ENCODE peak calls at places on chromosome 20, in eight cellular contexts. Q is astrocyte of the spinal cord; M is stimulated activated naive CD8-positive, alpha-beta T cell treated with anti-CD3 and anti-CD28 coated beads, Interleukin-15, Interleukin-2, amounts not matched to agents 100 U/mL and 50 U/mL, for 24 hours; X is NCI-H524; D is HTR-8/SVneo; U is activated CD4-positive, alpha-beta T cell treated with anti-CD3 and anti-CD28 coated beads for 36 hours; T is fibroblast of lung; F is DMS79 treated with DMSO at 0.1 percent for 48 hours. R is an unnamed sample.
A peak's percentile ranks its signal among the peaks of the same experiment; 100 is the strongest.

GRCh38 chr20:58466309-58466708 is 48.9 kb downstream of the APCDD1L start:
- DNase-seq in U (no peak), Q (no peak), X (no peak), M (no peak), F (no peak), D (no peak), T (no peak), R (no peak)

GRCh38 chr20:18679020-18679419 is 91.2 kb downstream of the DTD1 start:
- DNase-seq in M (no peak), Q (peak; percentile 43), D (no peak), X (peak; percentile 39), U (no peak), F (peak; percentile 87), T (peak; percentile 42), R (no peak)

GRCh38 chr20:61373055-61373399 is 121.0 kb downstream of the CDH4 start:
- DNase-seq in U (no peak), T (no peak), X (no peak), M (no peak), F (no peak), D (no peak), Q (no peak), R (no peak)

GRCh38 chr20:2740702-2741101 is 48.1 kb downstream of the EBF4 start:
- DNase-seq in Q (no peak), X (peak; percentile 60), D (no peak), U (no peak), T (no peak), M (no peak), F (no peak), R (no peak)

GRCh38 chr20:63735859-63736718 is at the start of gene LIME1:
- DNase-seq in Q (no peak), F (no peak), X (no peak), D (no peak), U (peak; percentile 79), T (no peak), M (peak; percentile 72), R (no peak)

GRCh38 chr20:45878076-45878731 is 2.8 kb upstream of the ZSWIM1 start:
- DNase-seq in X (peak; percentile 13), M (no peak), Q (no peak), U (no peak), F (no peak), D (no peak), T (no peak), R (peak; percentile 46)

GRCh38 chr20:46894579-46894958 is at the start of gene EYA2:
- DNase-seq in M (no peak), U (no peak), D (no peak), F (no peak), T (peak; percentile 7), X (peak; percentile 37), Q (no peak), R (peak; percentile 65)

GRCh38 chr20:53748821-53749402 is 155.3 kb upstream of the ZNF217 start:
- DNase-seq in F (no peak), M (no peak), T (peak; percentile 87), X (peak; percentile 9), D (peak; percentile 66), Q (peak; percentile 77), U (peak; percentile 44), R (no peak)

GRCh38 chr20:33079267-33079666 is at the start of gene BPIFB4:
- DNase-seq in Q (peak; percentile 8), X (no peak), T (peak; percentile 40), M (no peak), D (no peak), U (no peak), F (no peak), R (no peak)

GRCh38 chr20:21571841-21572690 is 58.2 kb upstream of the NKX2-2 start:
- DNase-seq in M (no peak), X (peak; percentile 30), Q (peak; percentile 1), D (peak; percentile 11), U (peak; percentile 25), T (no peak), F (no peak), R (peak; percentile 11)

GRCh38 chr20:577167-577791 is 32.8 kb downstream of the TCF15 start:
- DNase-seq in F (no peak), M (no peak), X (peak; percentile 97), Q (no peak), U (no peak), T (no peak), D (no peak), R (peak; percentile 86)

GRCh38 chr20:4029505-4030467 is 14.4 kb upstream of the RNF24 start:
- DNase-seq in M (no peak), U (no peak), F (no peak), Q (no peak), T (no peak), D (no peak), X (no peak), R (no peak)

GRCh38 chr20:51750037-51750769 is 18.0 kb downstream of the ATP9A start:
- DNase-seq in T (peak; percentile 92), M (peak; percentile 46), F (peak; percentile 19), X (no peak), D (peak; percentile 98), U (peak; percentile 76), Q (peak; percentile 88), R (no peak)

GRCh38 chr20:32522775-32523612 is 62.1 kb downstream of the NOL4L start:
- DNase-seq in T (peak; percentile 30), X (peak; percentile 92), Q (no peak), M (no peak), U (peak; percentile 43), D (no peak), F (no peak), R (peak; percentile 60)

GRCh38 chr20:2387180-2387577 is 6.5 kb downstream of the TGM6 start:
- DNase-seq in T (peak; percentile 43), D (peak; percentile 37), U (peak; percentile 82), M (peak; percentile 65), X (peak; percentile 69), F (no peak), Q (peak; percentile 33), R (peak; percentile 60)

GRCh38 chr20:62066983-62067433 is 1.3 kb upstream of the TAF4 start:
- DNase-seq in U (peak; percentile 51), D (no peak), T (no peak), F (peak; percentile 43), M (peak; percentile 35), Q (no peak), X (no peak), R (no peak)

GRCh38 chr20:63619505-63619904 is 7.4 kb downstream of the GMEB2 start:
- DNase-seq in M (no peak), T (no peak), F (no peak), U (no peak), Q (no peak), X (no peak), D (no peak), R (no peak)

GRCh38 chr20:13717631-13718044 is 67.1 kb downstream of the ESF1 start:
- DNase-seq in U (no peak), M (no peak), T (no peak), F (no peak), Q (no peak), X (no peak), D (no peak), R (no peak)

GRCh38 chr20:4813839-4814695 is 92.4 kb downstream of the PRND start:
- DNase-seq in D (no peak), Q (no peak), M (no peak), F (no peak), X (no peak), T (no peak), U (peak; percentile 69), R (no peak)

GRCh38 chr20:61477366-61477966 is 225.4 kb downstream of the CDH4 start:
- DNase-seq in U (no peak), M (no peak), F (no peak), T (no peak), Q (no peak), D (no peak), X (no peak), R (no peak)

GRCh38 chr20:31811796-31812728 is 7.1 kb upstream of the MYLK2 start:
- DNase-seq in T (peak; percentile 89), F (no peak), M (no peak), U (no peak), X (no peak), D (peak; percentile 92), Q (peak; percentile 92), R (no peak)

GRCh38 chr20:53813728-53814459 is 220.3 kb upstream of the ZNF217 start:
- DNase-seq in U (no peak), D (no peak), F (no peak), T (peak; percentile 7), Q (no peak), X (no peak), M (no peak), R (no peak)

GRCh38 chr20:35617397-35618031 is 1.9 kb downstream of the SPAG4 start:
- DNase-seq in Q (peak; percentile 59), T (peak; percentile 49), F (peak; percentile 52), X (peak; percentile 76), U (peak; percentile 76), M (peak; percentile 68), D (peak; percentile 53), R (peak; percentile 62)

GRCh38 chr20:48919882-48920526 is 1.5 kb upstream of the ARFGEF2 start:
- DNase-seq in D (no peak), Q (no peak), F (no peak), U (no peak), X (no peak), T (no peak), M (no peak), R (no peak)

GRCh38 chr20:10686356-10687169 is 12.8 kb upstream of the JAG1 start:
- DNase-seq in U (no peak), X (peak; percentile 84), D (no peak), T (no peak), F (no peak), Q (no peak), M (no peak), R (peak; percentile 91)

R was measured in WERI-Rb-1.